ENCODE peak calls at places on chromosomes 11 and 22, in five cellular contexts. One of them, this sample, is unnamed.

GRCh38 chr11:119319702-119320592 is 3.0 kb upstream of the MCAM start:
- DNase-seq in GM23338: no peak
- DNase-seq in SK-N-SH: no peak
- DNase-seq in GM12878: no peak
- DNase-seq in K562: peak
- DNase-seq in this sample: no peak

GRCh38 chr22:30260276-30260675 is 6.4 kb downstream of the OSM start:
- DNase-seq in GM23338: no peak
- DNase-seq in SK-N-SH: no peak
- DNase-seq in GM12878: no peak
- DNase-seq in K562: no peak
- DNase-seq in this sample: no peak

GRCh38 chr11:124605719-124606118 is 5.5 kb upstream of the PANX3 start:
- DNase-seq in GM23338: no peak
- DNase-seq in SK-N-SH: no peak
- DNase-seq in GM12878: no peak
- DNase-seq in K562: no peak
- DNase-seq in this sample: no peak

GRCh38 chr22:38148252-38148651 is 33.4 kb downstream of the PLA2G6 start:
- DNase-seq in GM23338: peak
- DNase-seq in SK-N-SH: no peak
- DNase-seq in GM12878: no peak
- DNase-seq in K562: no peak
- DNase-seq in this sample: peak

GRCh38 chr22:46511391-46512370 is 25.7 kb downstream of the CELSR1 start:
- DNase-seq in GM23338: no peak
- DNase-seq in SK-N-SH: no peak
- DNase-seq in GM12878: no peak
- DNase-seq in K562: no peak
- DNase-seq in this sample: no peak

GRCh38 chr22:23305922-23306374 is 125.6 kb downstream of the BCR start:
- DNase-seq in GM23338: no peak
- DNase-seq in SK-N-SH: peak
- DNase-seq in GM12878: no peak
- DNase-seq in K562: no peak
- DNase-seq in this sample: no peak

GRCh38 chr11:107397357-107397756 is 60.3 kb downstream of the CWF19L2 start:
- DNase-seq in GM23338: peak
- DNase-seq in SK-N-SH: no peak
- DNase-seq in GM12878: no peak
- DNase-seq in K562: peak
- DNase-seq in this sample: peak

GRCh38 chr11:22808559-22809197 is 20.9 kb downstream of the SVIP start:
- DNase-seq in GM23338: no peak
- DNase-seq in SK-N-SH: no peak
- DNase-seq in GM12878: no peak
- DNase-seq in K562: no peak
- DNase-seq in this sample: no peak

GRCh38 chr11:105296806-105297205 is 157.2 kb upstream of the CARD18 start:
- DNase-seq in GM23338: no peak
- DNase-seq in SK-N-SH: no peak
- DNase-seq in GM12878: no peak
- DNase-seq in K562: no peak
- DNase-seq in this sample: no peak

GRCh38 chr11:100739636-100740035 is 52.5 kb downstream of the ARHGAP42 start:
- DNase-seq in GM23338: peak
- DNase-seq in SK-N-SH: no peak
- DNase-seq in GM12878: no peak
- DNase-seq in K562: no peak
- DNase-seq in this sample: peak

GRCh38 chr11:104148074-104148473 is 15.9 kb downstream of the PDGFD start:
- DNase-seq in GM23338: no peak
- DNase-seq in SK-N-SH: no peak
- DNase-seq in GM12878: no peak
- DNase-seq in K562: no peak
- DNase-seq in this sample: no peak

GRCh38 chr11:61679893-61680621 is at the start of gene DAGLA:
- DNase-seq in GM23338: peak
- DNase-seq in SK-N-SH: peak
- DNase-seq in GM12878: no peak
- DNase-seq in K562: peak
- DNase-seq in this sample: no peak

GRCh38 chr22:43464809-43465208 is 53.0 kb downstream of the MPPED1 start:
- DNase-seq in GM23338: no peak
- DNase-seq in SK-N-SH: no peak
- DNase-seq in GM12878: no peak
- DNase-seq in K562: no peak
- DNase-seq in this sample: no peak

GRCh38 chr22:32991353-32992115 is 66.6 kb downstream of the SYN3 start:
- DNase-seq in GM23338: no peak
- DNase-seq in SK-N-SH: peak
- DNase-seq in GM12878: no peak
- DNase-seq in K562: no peak
- DNase-seq in this sample: no peak

GRCh38 chr11:31254411-31254810 is 115.1 kb downstream of the DCDC1 start:
- DNase-seq in GM23338: no peak
- DNase-seq in SK-N-SH: no peak
- DNase-seq in GM12878: no peak
- DNase-seq in K562: no peak
- DNase-seq in this sample: no peak

GRCh38 chr22:19610518-19611253 is 86.5 kb upstream of the CLDN5 start:
- DNase-seq in GM23338: peak
- DNase-seq in SK-N-SH: no peak
- DNase-seq in GM12878: no peak
- DNase-seq in K562: no peak
- DNase-seq in this sample: no peak

GRCh38 chr11:96396637-96397036 is 6.8 kb downstream of the JRKL start:
- DNase-seq in GM23338: no peak
- DNase-seq in SK-N-SH: peak
- DNase-seq in GM12878: no peak
- DNase-seq in K562: no peak
- DNase-seq in this sample: no peak

GRCh38 chr11:47552086-47552580 is 799 bp downstream of the CELF1 start:
- DNase-seq in GM23338: peak
- DNase-seq in SK-N-SH: peak
- DNase-seq in GM12878: no peak
- DNase-seq in K562: peak
- DNase-seq in this sample: no peak

GRCh38 chr11:1782831-1783724 is 19.4 kb upstream of the CTSD start:
- DNase-seq in GM23338: no peak
- DNase-seq in SK-N-SH: peak
- DNase-seq in GM12878: no peak
- DNase-seq in K562: peak
- DNase-seq in this sample: no peak

GRCh38 chr22:45034821-45035220 is 25.0 kb upstream of the PHF21B start:
- DNase-seq in GM23338: no peak
- DNase-seq in SK-N-SH: no peak
- DNase-seq in GM12878: no peak
- DNase-seq in K562: no peak
- DNase-seq in this sample: no peak

GRCh38 chr11:47924184-47924671 is 56.1 kb upstream of the PTPRJ start:
- DNase-seq in GM23338: no peak
- DNase-seq in SK-N-SH: no peak
- DNase-seq in GM12878: no peak
- DNase-seq in K562: no peak
- DNase-seq in this sample: peak

GRCh38 chr22:43622886-43623285 is 189.2 kb downstream of the EFCAB6 start:
- DNase-seq in GM23338: no peak
- DNase-seq in SK-N-SH: no peak
- DNase-seq in GM12878: no peak
- DNase-seq in K562: no peak
- DNase-seq in this sample: no peak

GRCh38 chr11:2072551-2073261 is 66.5 kb downstream of the IGF2 start:
- DNase-seq in GM23338: no peak
- DNase-seq in SK-N-SH: no peak
- DNase-seq in GM12878: no peak
- DNase-seq in K562: peak
- DNase-seq in this sample: no peak

GRCh38 chr11:27720277-27720830 is 20.1 kb upstream of the BDNF start:
- DNase-seq in GM23338: peak
- DNase-seq in SK-N-SH: peak
- DNase-seq in GM12878: no peak
- DNase-seq in K562: peak
- DNase-seq in this sample: no peak

GRCh38 chr11:8732276-8732675 is 49.7 kb downstream of the RPL27A start:
- DNase-seq in GM23338: no peak
- DNase-seq in SK-N-SH: no peak
- DNase-seq in GM12878: peak
- DNase-seq in K562: no peak
- DNase-seq in this sample: no peak

GRCh38 chr11:65559951-65560537 is 1.9 kb upstream of the LTBP3 start:
- DNase-seq in GM23338: no peak
- DNase-seq in SK-N-SH: no peak
- DNase-seq in GM12878: no peak
- DNase-seq in K562: peak
- DNase-seq in this sample: peak

GRCh38 chr11:35138949-35139881 is at the start of gene CD44:
- DNase-seq in GM23338: peak
- DNase-seq in SK-N-SH: peak
- DNase-seq in GM12878: no peak
- DNase-seq in K562: peak
- DNase-seq in this sample: peak

GRCh38 chr11:116731097-116731761 is 41.6 kb downstream of the BUD13 start:
- DNase-seq in GM23338: peak
- DNase-seq in SK-N-SH: peak
- DNase-seq in GM12878: no peak
- DNase-seq in K562: no peak
- DNase-seq in this sample: no peak

GRCh38 chr22:25406510-25407210 is 157.8 kb upstream of the GRK3 start:
- DNase-seq in GM23338: no peak
- DNase-seq in SK-N-SH: no peak
- DNase-seq in GM12878: no peak
- DNase-seq in K562: no peak
- DNase-seq in this sample: no peak

GRCh38 chr11:102157219-102157618 is 47.0 kb downstream of the YAP1 start:
- DNase-seq in GM23338: no peak
- DNase-seq in SK-N-SH: no peak
- DNase-seq in GM12878: no peak
- DNase-seq in K562: no peak
- DNase-seq in this sample: no peak

GRCh38 chr11:126497581-126498109 is 142.2 kb downstream of the ST3GAL4 start:
- DNase-seq in GM23338: no peak
- DNase-seq in SK-N-SH: no peak
- DNase-seq in GM12878: no peak
- DNase-seq in K562: no peak
- DNase-seq in this sample: no peak

GRCh38 chr22:19761500-19762314 is 1.1 kb downstream of the TBX1 start:
- DNase-seq in GM23338: peak
- DNase-seq in SK-N-SH: no peak
- DNase-seq in GM12878: no peak
- DNase-seq in K562: peak
- DNase-seq in this sample: no peak

GRCh38 chr11:2380807-2381350 is 3.8 kb downstream of the CD81 start:
- DNase-seq in GM23338: no peak
- DNase-seq in SK-N-SH: no peak
- DNase-seq in GM12878: peak
- DNase-seq in K562: no peak
- DNase-seq in this sample: no peak

GRCh38 chr11:66346476-66347424 is 679 bp downstream of the B4GAT1 start:
- DNase-seq in GM23338: no peak
- DNase-seq in SK-N-SH: peak
- DNase-seq in GM12878: no peak
- DNase-seq in K562: no peak
- DNase-seq in this sample: no peak

GRCh38 chr22:38110863-38111852 is 674 bp upstream of the BAIAP2L2 start:
- DNase-seq in GM23338: peak
- DNase-seq in SK-N-SH: no peak
- DNase-seq in GM12878: no peak
- DNase-seq in K562: peak
- DNase-seq in this sample: no peak

GRCh38 chr11:23123766-23124165 is 263.5 kb upstream of the CCDC179 start:
- DNase-seq in GM23338: no peak
- DNase-seq in SK-N-SH: no peak
- DNase-seq in GM12878: no peak
- DNase-seq in K562: no peak
- DNase-seq in this sample: no peak

GRCh38 chr11:118226294-118226693 is 1.5 kb upstream of the JAML start:
- DNase-seq in GM23338: no peak
- DNase-seq in SK-N-SH: no peak
- DNase-seq in GM12878: no peak
- DNase-seq in K562: peak
- DNase-seq in this sample: no peak

GRCh38 chr22:29704528-29705285 is 15.1 kb upstream of the CABP7 start:
- DNase-seq in GM23338: no peak
- DNase-seq in SK-N-SH: peak
- DNase-seq in GM12878: no peak
- DNase-seq in K562: no peak
- DNase-seq in this sample: no peak

GRCh38 chr11:14577835-14578529 is 57.8 kb upstream of the PSMA1 start:
- DNase-seq in GM23338: no peak
- DNase-seq in SK-N-SH: no peak
- DNase-seq in GM12878: no peak
- DNase-seq in K562: no peak
- DNase-seq in this sample: no peak
- TF ChIP-seq REST in GM23338: no peak
- TF ChIP-seq REST in SK-N-SH: no peak
- TF ChIP-seq REST in GM12878: no peak
- TF ChIP-seq REST in K562: no peak
- TF ChIP-seq REST in this sample: no peak

GRCh38 chr11:131867457-131868257 is 497.2 kb downstream of the NTM start:
- DNase-seq in GM23338: peak
- DNase-seq in SK-N-SH: peak
- DNase-seq in GM12878: no peak
- DNase-seq in K562: peak
- DNase-seq in this sample: no peak
- H2AFZ ChIP-seq in GM23338: peak
- H2AFZ ChIP-seq in SK-N-SH: no peak
- H2AFZ ChIP-seq in GM12878: no peak
- H2AFZ ChIP-seq in K562: no peak
- H2AFZ ChIP-seq in this sample: no peak

GRCh38 chr11:12066799-12067508 is 43.4 kb upstream of the MICAL2 start:
- DNase-seq in GM23338: peak
- DNase-seq in SK-N-SH: no peak
- DNase-seq in GM12878: no peak
- DNase-seq in K562: no peak
- DNase-seq in this sample: no peak
- TF ChIP-seq REST in GM23338: no peak
- TF ChIP-seq REST in SK-N-SH: no peak
- TF ChIP-seq REST in GM12878: no peak
- TF ChIP-seq REST in K562: no peak
- TF ChIP-seq REST in this sample: no peak

GRCh38 chr11:73159981-73160777 is 18.1 kb upstream of the FCHSD2 start:
- DNase-seq in GM23338: no peak
- DNase-seq in SK-N-SH: no peak
- DNase-seq in GM12878: no peak
- DNase-seq in K562: no peak
- DNase-seq in this sample: no peak

GRCh38 chr11:73164803-73165542 is 22.9 kb upstream of the FCHSD2 start:
- DNase-seq in GM23338: no peak
- DNase-seq in SK-N-SH: no peak
- DNase-seq in GM12878: no peak
- DNase-seq in K562: peak
- DNase-seq in this sample: no peak

GRCh38 chr11:73163638-73164174 is 21.6 kb upstream of the FCHSD2 start:
- DNase-seq in GM23338: no peak
- DNase-seq in SK-N-SH: no peak
- DNase-seq in GM12878: no peak
- DNase-seq in K562: no peak
- DNase-seq in this sample: no peak

GRCh38 chr11:73159297-73159696 is 17.2 kb upstream of the FCHSD2 start:
- DNase-seq in GM23338: no peak
- DNase-seq in SK-N-SH: no peak
- DNase-seq in GM12878: no peak
- DNase-seq in K562: no peak
- DNase-seq in this sample: no peak

GRCh38 chr11:73162196-73162740 is 20.1 kb upstream of the FCHSD2 start:
- DNase-seq in GM23338: no peak
- DNase-seq in SK-N-SH: no peak
- DNase-seq in GM12878: no peak
- DNase-seq in K562: peak
- DNase-seq in this sample: no peak
- H2AFZ ChIP-seq in GM23338: peak
- H2AFZ ChIP-seq in SK-N-SH: no peak
- H2AFZ ChIP-seq in GM12878: peak
- H2AFZ ChIP-seq in K562: peak
- H2AFZ ChIP-seq in this sample: no peak

This sample was measured in HCT116.